ENCODE peak calls at places on chromosomes 4 and X, in five cellular contexts. One of them, this sample, is unnamed.

GRCh38 chr4:99506781-99507180 is 4.0 kb upstream of the C4orf17 start:
- DNase-seq in fibroblast of lung: no peak
- DNase-seq in ACHN: no peak
- DNase-seq in left ventricle myocardium inferior: no peak
- DNase-seq in tibial artery: no peak
- DNase-seq in this sample: no peak

GRCh38 chr4:37816006-37816405 is 10.5 kb upstream of the PGM2 start:
- DNase-seq in fibroblast of lung: no peak
- DNase-seq in tibial artery: no peak
- DNase-seq in left ventricle myocardium inferior: no peak
- DNase-seq in ACHN: no peak
- DNase-seq in this sample: no peak

GRCh38 chr4:30839583-30840520 is 119.7 kb downstream of the PCDH7 start:
- DNase-seq in fibroblast of lung: peak; percentile 79
- DNase-seq in left ventricle myocardium inferior: no peak
- DNase-seq in ACHN: peak; percentile 22
- DNase-seq in tibial artery: no peak
- DNase-seq in this sample: no peak

GRCh38 chr4:128155231-128155855 is 94.2 kb downstream of the LARP1B start:
- DNase-seq in left ventricle myocardium inferior: peak; percentile 41
- DNase-seq in fibroblast of lung: no peak
- DNase-seq in tibial artery: no peak
- DNase-seq in ACHN: no peak
- DNase-seq in this sample: no peak

GRCh38 chr4:61397174-61397573 is 197.0 kb downstream of the ADGRL3 start:
- DNase-seq in left ventricle myocardium inferior: no peak
- DNase-seq in ACHN: no peak
- DNase-seq in fibroblast of lung: peak; percentile 75
- DNase-seq in tibial artery: no peak
- DNase-seq in this sample: no peak

GRCh38 chrX:13085533-13085932 is 41.1 kb upstream of the FAM9C start:
- DNase-seq in left ventricle myocardium inferior: no peak
- DNase-seq in fibroblast of lung: no peak
- DNase-seq in tibial artery: no peak
- DNase-seq in ACHN: no peak
- DNase-seq in this sample: peak; percentile 47

GRCh38 chr4:137471895-137472294 is 60.4 kb downstream of the PCDH18 start:
- DNase-seq in fibroblast of lung: peak; percentile 51
- DNase-seq in left ventricle myocardium inferior: no peak
- DNase-seq in ACHN: no peak
- DNase-seq in tibial artery: no peak
- DNase-seq in this sample: no peak

GRCh38 chr4:8608714-8609391 is 16.3 kb downstream of the CPZ start:
- DNase-seq in tibial artery: no peak
- DNase-seq in left ventricle myocardium inferior: no peak
- DNase-seq in fibroblast of lung: no peak
- DNase-seq in ACHN: no peak
- DNase-seq in this sample: no peak

GRCh38 chrX:46601283-46601682 is 27.7 kb downstream of the CHST7 start:
- DNase-seq in left ventricle myocardium inferior: no peak
- DNase-seq in ACHN: no peak
- DNase-seq in fibroblast of lung: peak; percentile 84
- DNase-seq in tibial artery: no peak
- DNase-seq in this sample: no peak

GRCh38 chrX:110450050-110450449 is 91.4 kb downstream of the RTL9 start:
- DNase-seq in left ventricle myocardium inferior: peak; percentile 49
- DNase-seq in fibroblast of lung: peak; percentile 68
- DNase-seq in tibial artery: peak; percentile 76
- DNase-seq in ACHN: peak; percentile 54
- DNase-seq in this sample: peak; percentile 11

GRCh38 chr4:150457802-150458201 is 124.1 kb upstream of the MAB21L2 start:
- DNase-seq in ACHN: no peak
- DNase-seq in tibial artery: no peak
- DNase-seq in fibroblast of lung: no peak
- DNase-seq in left ventricle myocardium inferior: no peak
- DNase-seq in this sample: no peak

GRCh38 chr4:152258391-152258790 is 277.5 kb downstream of the FBXW7 start:
- DNase-seq in fibroblast of lung: no peak
- DNase-seq in ACHN: no peak
- DNase-seq in left ventricle myocardium inferior: no peak
- DNase-seq in tibial artery: no peak
- DNase-seq in this sample: no peak

GRCh38 chr4:41178372-41179085 is 35.8 kb downstream of the APBB2 start:
- DNase-seq in fibroblast of lung: peak; percentile 95
- DNase-seq in left ventricle myocardium inferior: no peak
- DNase-seq in ACHN: peak; percentile 56
- DNase-seq in tibial artery: no peak
- DNase-seq in this sample: no peak

GRCh38 chrX:19776753-19777152 is 110.6 kb downstream of the SH3KBP1 start:
- DNase-seq in left ventricle myocardium inferior: no peak
- DNase-seq in ACHN: no peak
- DNase-seq in tibial artery: no peak
- DNase-seq in fibroblast of lung: no peak
- DNase-seq in this sample: no peak

GRCh38 chr4:1579834-1580686 is 104.1 kb downstream of the FAM53A start:
- DNase-seq in fibroblast of lung: no peak
- DNase-seq in left ventricle myocardium inferior: peak; percentile 91
- DNase-seq in ACHN: peak; percentile 84
- DNase-seq in tibial artery: peak; percentile 94
- DNase-seq in this sample: peak; percentile 86

GRCh38 chr4:52942936-52943335 is 80.8 kb downstream of the RASL11B start:
- DNase-seq in fibroblast of lung: no peak
- DNase-seq in tibial artery: no peak
- DNase-seq in ACHN: no peak
- DNase-seq in left ventricle myocardium inferior: no peak
- DNase-seq in this sample: no peak

GRCh38 chr4:45155081-45155777 is 428.9 kb upstream of the GNPDA2 start:
- DNase-seq in ACHN: no peak
- DNase-seq in left ventricle myocardium inferior: no peak
- DNase-seq in fibroblast of lung: peak; percentile 58
- DNase-seq in tibial artery: no peak
- DNase-seq in this sample: no peak

GRCh38 chrX:31333181-31333831 is 261.5 kb upstream of the FTHL17 start:
- DNase-seq in fibroblast of lung: peak; percentile 58
- DNase-seq in ACHN: peak; percentile 39
- DNase-seq in tibial artery: no peak
- DNase-seq in left ventricle myocardium inferior: no peak
- DNase-seq in this sample: no peak

GRCh38 chr4:124212835-124213640 is 499.5 kb downstream of the ANKRD50 start:
- DNase-seq in left ventricle myocardium inferior: no peak
- DNase-seq in ACHN: no peak
- DNase-seq in tibial artery: no peak
- DNase-seq in fibroblast of lung: peak; percentile 57
- DNase-seq in this sample: no peak

GRCh38 chr4:128288689-128289106 is 1.1 kb upstream of the PGRMC2 start:
- DNase-seq in left ventricle myocardium inferior: no peak
- DNase-seq in ACHN: peak; percentile 29
- DNase-seq in tibial artery: no peak
- DNase-seq in fibroblast of lung: peak; percentile 51
- DNase-seq in this sample: peak; percentile 18

GRCh38 chr4:3733195-3733594 is 33.0 kb upstream of the ADRA2C start:
- DNase-seq in left ventricle myocardium inferior: no peak
- DNase-seq in tibial artery: no peak
- DNase-seq in ACHN: no peak
- DNase-seq in fibroblast of lung: no peak
- DNase-seq in this sample: no peak

GRCh38 chr4:159258889-159259560 is 156.1 kb downstream of the RAPGEF2 start:
- DNase-seq in fibroblast of lung: no peak
- DNase-seq in ACHN: no peak
- DNase-seq in tibial artery: no peak
- DNase-seq in left ventricle myocardium inferior: no peak
- DNase-seq in this sample: no peak

GRCh38 chrX:119685225-119686066 is 7.5 kb downstream of the SEPTIN6 start:
- DNase-seq in ACHN: no peak
- DNase-seq in fibroblast of lung: no peak
- DNase-seq in left ventricle myocardium inferior: no peak
- DNase-seq in tibial artery: no peak
- DNase-seq in this sample: peak; percentile 52

GRCh38 chrX:24928114-24928513 is 87.7 kb downstream of the ARX start:
- DNase-seq in tibial artery: no peak
- DNase-seq in fibroblast of lung: no peak
- DNase-seq in left ventricle myocardium inferior: no peak
- DNase-seq in ACHN: no peak
- DNase-seq in this sample: no peak

GRCh38 chr4:16264798-16265197 is 38.5 kb upstream of the TAPT1 start:
- DNase-seq in left ventricle myocardium inferior: no peak
- DNase-seq in fibroblast of lung: peak; percentile 70
- DNase-seq in tibial artery: no peak
- DNase-seq in ACHN: peak; percentile 52
- DNase-seq in this sample: no peak

This sample was measured in CD8-positive, alpha-beta T cell.